ENCODE peak calls at places on chromosomes 5 and 9, in five cellular contexts. Z is activated CD8-positive, alpha-beta memory T cell treated with anti-CD3 and anti-CD28 coated beads, Interleukin-2, amount 50 U/mL, for 4 hours; U is stimulated activated naive B cell treated with anti-CD40 and anti-IgM and Interleukin-4, amounts not matched to agents 10 μg/mL and 1 μg/mL and 100 μg/mL, for 72 hours; W is activated naive CD8-positive, alpha-beta T cell treated with anti-CD3 and anti-CD28 coated beads, Interleukin-2, amount 50 U/mL, for 16 hours; D is fibroblast of pulmonary artery. B is an unnamed sample.

GRCh38 chr5:142657446-142657845 is 28.4 kb downstream of the FGF1 start:
- DNase-seq in Z (no peak), U (no peak), W (no peak), D (no peak), B (no peak)

GRCh38 chr9:9912459-9912858 is 700.3 kb downstream of the PTPRD start:
- DNase-seq in Z (no peak), U (no peak), W (no peak), D (no peak), B (no peak)

GRCh38 chr5:43602456-43602817 is 543 bp upstream of the NNT start:
- DNase-seq in Z (peak), U (no peak), W (no peak), D (peak), B (peak)

GRCh38 chr5:142874537-142874936 is 104.4 kb downstream of the ARHGAP26 start:
- DNase-seq in Z (no peak), U (no peak), W (no peak), D (peak), B (peak)

GRCh38 chr5:73170522-73170921 is 2.5 kb upstream of the TMEM174 start:
- DNase-seq in Z (no peak), U (no peak), W (no peak), D (peak), B (peak)

GRCh38 chr5:53547226-53547625 is 13.2 kb upstream of the NDUFS4 start:
- DNase-seq in Z (no peak), U (no peak), W (no peak), D (no peak), B (no peak)

GRCh38 chr9:95107001-95107749 is 210.3 kb downstream of the FANCC start:
- DNase-seq in Z (no peak), U (no peak), W (no peak), D (peak), B (peak)

GRCh38 chr9:135032868-135033460 is 54.5 kb upstream of the OLFM1 start:
- DNase-seq in Z (peak), U (no peak), W (no peak), D (no peak), B (no peak)